ENCODE peak calls at places on chromosome 9, in six cellular contexts. D is transverse colon, H is H9, A is uterus, K is heart left ventricle, P is brain microvascular endothelial cell. F is an unnamed sample.

GRCh38 chr9:123420560-123421210 is 64.7 kb downstream of the CRB2 start:
- DNase-seq in D (no peak), H (no peak), A (no peak), K (no peak), P (no peak), F (no peak)

GRCh38 chr9:111064160-111064733 is 26.0 kb upstream of the LPAR1 start:
- DNase-seq in D (no peak), H (no peak), A (no peak), K (no peak), P (no peak), F (no peak)

GRCh38 chr9:131707677-131708612 is 31.9 kb downstream of the RAPGEF1 start:
- DNase-seq in D (peak), H (no peak), A (no peak), K (peak), P (peak), F (peak)

GRCh38 chr9:76828462-76828861 is 64.2 kb downstream of the PCA3 start:
- DNase-seq in D (no peak), H (no peak), A (peak), K (no peak), P (no peak), F (no peak)

GRCh38 chr9:68705636-68706578 is 867 bp downstream of the PIP5K1B start:
- DNase-seq in D (peak), H (peak), A (no peak), K (peak), P (no peak), F (no peak)

GRCh38 chr9:130862747-130863146 is 27.7 kb downstream of the ABL1 start:
- DNase-seq in D (no peak), H (no peak), A (no peak), K (no peak), P (no peak), F (no peak)

GRCh38 chr9:89865357-89865756 is 260.5 kb downstream of the GADD45G start:
- DNase-seq in D (no peak), H (no peak), A (no peak), K (no peak), P (no peak), F (no peak)

GRCh38 chr9:16131269-16131668 is 578.4 kb downstream of the CCDC171 start:
- DNase-seq in D (no peak), H (peak), A (no peak), K (no peak), P (peak), F (no peak)

GRCh38 chr9:13555989-13556500 is 276.6 kb upstream of the MPDZ start:
- DNase-seq in D (no peak), H (no peak), A (no peak), K (no peak), P (no peak), F (no peak)

GRCh38 chr9:99867968-99868367 is 38.5 kb upstream of the STX17 start:
- DNase-seq in D (no peak), H (no peak), A (no peak), K (no peak), P (no peak), F (no peak)

GRCh38 chr9:36154213-36154952 is 14.8 kb upstream of the CCIN start:
- DNase-seq in D (no peak), H (no peak), A (peak), K (peak), P (peak), F (no peak)

GRCh38 chr9:13209498-13209897 is 70.0 kb downstream of the MPDZ start:
- DNase-seq in D (no peak), H (no peak), A (no peak), K (no peak), P (no peak), F (no peak)

GRCh38 chr9:114898741-114899140 is 31.6 kb downstream of the TNFSF8 start:
- DNase-seq in D (peak), H (no peak), A (no peak), K (peak), P (no peak), F (no peak)

GRCh38 chr9:5040730-5041389 is 55.8 kb downstream of the JAK2 start:
- DNase-seq in D (no peak), H (no peak), A (no peak), K (no peak), P (no peak), F (no peak)

GRCh38 chr9:110797611-110798010 is 129.0 kb downstream of the MUSK start:
- DNase-seq in D (no peak), H (no peak), A (no peak), K (no peak), P (peak), F (peak)

GRCh38 chr9:98253563-98253962 is 1.9 kb downstream of the TBC1D2 start:
- DNase-seq in D (no peak), H (no peak), A (no peak), K (no peak), P (no peak), F (peak)

GRCh38 chr9:113593682-113594281 is 130.3 kb downstream of the RGS3 start:
- DNase-seq in D (peak), H (peak), A (peak), K (peak), P (peak), F (peak)

GRCh38 chr9:88433583-88434240 is 45.5 kb downstream of the SPIN1 start:
- DNase-seq in D (no peak), H (no peak), A (no peak), K (no peak), P (peak), F (peak)

GRCh38 chr9:112271466-112272098 is 61.8 kb downstream of the PTBP3 start:
- DNase-seq in D (no peak), H (no peak), A (no peak), K (no peak), P (peak), F (peak)

GRCh38 chr9:20557890-20558608 is 64.2 kb downstream of the MLLT3 start:
- DNase-seq in D (peak), H (no peak), A (no peak), K (no peak), P (no peak), F (no peak)

GRCh38 chr9:26296910-26297309 is 595.7 kb downstream of the CAAP1 start:
- DNase-seq in D (no peak), H (no peak), A (no peak), K (no peak), P (peak), F (no peak)

GRCh38 chr9:97747201-97747965 is 50.2 kb upstream of the XPA start:
- DNase-seq in D (no peak), H (no peak), A (no peak), K (no peak), P (no peak), F (no peak)

GRCh38 chr9:132041825-132042224 is 37.8 kb downstream of the MED27 start:
- DNase-seq in D (no peak), H (no peak), A (no peak), K (no peak), P (no peak), F (no peak)

GRCh38 chr9:101131326-101131725 is 102.8 kb downstream of the PLPPR1 start:
- DNase-seq in D (no peak), H (no peak), A (no peak), K (no peak), P (no peak), F (no peak)

GRCh38 chr9:35907732-35908483 is 1.4 kb upstream of the SPAAR start:
- DNase-seq in D (peak), H (peak), A (peak), K (peak), P (peak), F (peak)

GRCh38 chr9:108766786-108767185 is 89.0 kb downstream of the ACTL7B start:
- DNase-seq in D (no peak), H (peak), A (no peak), K (no peak), P (no peak), F (no peak)

GRCh38 chr9:75213765-75214164 is 125.5 kb downstream of the OSTF1 start:
- DNase-seq in D (no peak), H (no peak), A (no peak), K (no peak), P (no peak), F (no peak)

GRCh38 chr9:75414367-75415160 is 326.2 kb downstream of the OSTF1 start:
- DNase-seq in D (no peak), H (no peak), A (no peak), K (no peak), P (no peak), F (no peak)

GRCh38 chr9:108469654-108470053 is 386.1 kb downstream of the ACTL7B start:
- DNase-seq in D (no peak), H (no peak), A (no peak), K (no peak), P (peak), F (peak)

GRCh38 chr9:127754099-127754760 is 19.1 kb upstream of the TOR2A start:
- DNase-seq in D (no peak), H (peak), A (no peak), K (no peak), P (no peak), F (peak)

GRCh38 chr9:104969116-104969515 is 41.2 kb upstream of the ABCA1 start:
- DNase-seq in D (no peak), H (peak), A (no peak), K (no peak), P (no peak), F (no peak)

GRCh38 chr9:38263534-38263933 is 129.0 kb upstream of the ALDH1B1 start:
- DNase-seq in D (no peak), H (no peak), A (no peak), K (no peak), P (peak), F (no peak)

GRCh38 chr9:123812984-123813383 is 116.9 kb downstream of the DENND1A start:
- DNase-seq in D (no peak), H (no peak), A (no peak), K (no peak), P (no peak), F (no peak)

GRCh38 chr9:135639196-135639595 is at the start of gene GLT6D1:
- DNase-seq in D (no peak), H (no peak), A (no peak), K (no peak), P (no peak), F (no peak)

GRCh38 chr9:133786936-133787748 is 49.0 kb upstream of the SARDH start:
- DNase-seq in D (no peak), H (no peak), A (no peak), K (no peak), P (no peak), F (no peak)
- H3K27ac ChIP-seq in D (no peak), H (no peak), A (no peak), K (no peak), P (no peak), F (peak)

GRCh38 chr9:79131876-79132377 is 439.8 kb upstream of the TLE4 start:
- DNase-seq in D (no peak), H (peak), A (no peak), K (no peak), P (no peak), F (no peak)
- H3K27ac ChIP-seq in D (no peak), H (no peak), A (no peak), K (no peak), P (no peak), F (no peak)

GRCh38 chr9:133507246-133507965 is 17.4 kb downstream of the MYMK start:
- DNase-seq in D (no peak), H (no peak), A (no peak), K (no peak), P (no peak), F (no peak)

GRCh38 chr9:133505901-133506652 is 18.7 kb downstream of the MYMK start:
- DNase-seq in D (no peak), H (no peak), A (peak), K (peak), P (no peak), F (no peak)

GRCh38 chr9:133506653-133507038 is 18.1 kb downstream of the MYMK start:
- DNase-seq in D (no peak), H (no peak), A (peak), K (peak), P (peak), F (peak)

GRCh38 chr9:133508046-133508445 is 16.7 kb downstream of the MYMK start:
- DNase-seq in D (no peak), H (no peak), A (no peak), K (no peak), P (no peak), F (no peak)

DNA sequence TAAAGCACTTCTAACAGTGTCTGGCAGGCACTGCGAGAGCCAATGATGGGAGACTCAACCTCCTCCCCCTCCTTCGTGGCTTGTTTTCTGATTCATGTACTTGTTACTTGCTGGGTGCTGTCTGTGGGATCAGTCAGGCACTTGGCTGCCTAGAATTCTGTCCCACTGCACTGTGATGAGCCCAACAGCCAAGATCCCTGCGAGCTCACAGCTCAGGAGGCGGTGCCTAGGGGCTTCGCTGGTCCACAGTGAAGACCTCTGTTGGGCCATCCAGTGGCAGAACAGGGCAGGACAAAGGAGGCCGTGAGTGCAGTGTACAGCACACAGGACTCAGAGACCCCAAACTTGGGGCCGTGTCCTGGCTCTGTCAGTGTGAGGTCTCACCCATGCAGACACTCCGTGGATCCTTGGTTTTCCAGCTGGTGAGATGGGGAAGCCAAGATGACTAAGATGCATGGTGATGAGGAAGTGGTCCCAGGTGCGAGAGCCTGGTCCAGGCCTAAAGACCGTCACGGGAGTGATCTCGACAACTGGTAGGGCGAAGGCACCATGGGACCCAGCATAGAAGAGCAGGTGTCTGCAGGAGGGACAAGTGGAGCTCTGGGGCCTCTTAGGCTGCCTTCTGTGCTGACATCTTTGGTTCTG is 19.5 kb downstream of the MYMK start:
- DNase-seq in D (no peak), H (no peak), A (no peak), K (no peak), P (peak), F (no peak)
- H3K27ac ChIP-seq in D (peak), H (no peak), A (no peak), K (peak), P (no peak), F (no peak)

DNA sequence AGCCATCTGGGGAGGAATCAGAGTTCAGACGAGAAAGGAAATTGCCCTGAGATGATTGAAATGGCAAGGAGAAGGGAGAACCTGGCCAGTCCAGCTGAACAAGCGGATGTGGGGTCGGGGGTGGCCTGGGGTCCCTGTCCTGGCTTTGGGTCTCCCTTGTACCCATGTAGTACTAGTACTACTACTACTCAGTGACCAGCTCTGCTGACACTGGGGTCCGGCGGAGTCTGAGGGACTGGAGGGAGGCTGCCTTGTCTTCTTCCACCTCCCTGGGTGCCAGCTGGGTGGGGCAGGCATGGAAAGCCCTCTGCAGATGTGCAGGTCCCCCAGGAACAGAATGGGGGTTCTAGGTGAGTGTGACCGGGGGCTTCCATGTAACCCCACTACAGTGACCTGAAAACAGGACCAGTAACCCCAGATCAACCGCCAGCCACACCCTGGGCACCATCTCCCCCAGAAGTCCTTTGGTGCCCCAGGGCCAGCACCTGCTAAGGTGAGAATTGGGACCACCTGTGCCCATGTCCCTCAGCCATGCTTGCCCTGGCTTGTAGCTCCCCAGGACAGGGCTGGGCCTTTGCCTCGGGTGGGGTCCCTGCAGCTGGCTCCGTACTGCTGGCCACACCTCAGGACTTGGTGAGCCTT is 89.1 kb upstream of the COL5A1 start:
- DNase-seq in D (no peak), H (no peak), A (no peak), K (no peak), P (no peak), F (no peak)
- H3K27ac ChIP-seq in D (no peak), H (no peak), A (peak), K (no peak), P (peak), F (peak)

DNA sequence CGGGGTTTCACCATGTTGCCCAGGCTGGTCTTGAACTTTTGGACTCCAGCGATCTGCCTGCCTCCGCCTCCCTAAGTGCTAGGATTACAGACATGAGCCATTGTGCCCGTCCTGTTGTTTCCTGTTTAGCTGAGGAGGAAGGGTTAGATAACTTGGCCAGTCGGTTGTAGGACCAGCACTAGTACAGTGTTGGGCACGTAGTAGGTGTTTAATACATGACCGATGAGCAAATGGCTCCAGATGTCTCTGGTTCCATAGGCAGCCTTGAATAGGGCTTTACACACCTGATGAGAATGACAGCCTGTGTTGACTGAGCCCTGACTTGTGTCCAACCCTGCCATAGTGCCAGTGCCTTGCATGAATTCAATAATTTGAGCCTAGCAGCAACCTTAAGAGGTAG is 1.8 kb downstream of the EHMT1 start:
- DNase-seq in D (no peak), H (no peak), A (no peak), K (no peak), P (no peak), F (no peak)
- H3K27ac ChIP-seq in D (no peak), H (no peak), A (no peak), K (no peak), P (no peak), F (peak)

DNA sequence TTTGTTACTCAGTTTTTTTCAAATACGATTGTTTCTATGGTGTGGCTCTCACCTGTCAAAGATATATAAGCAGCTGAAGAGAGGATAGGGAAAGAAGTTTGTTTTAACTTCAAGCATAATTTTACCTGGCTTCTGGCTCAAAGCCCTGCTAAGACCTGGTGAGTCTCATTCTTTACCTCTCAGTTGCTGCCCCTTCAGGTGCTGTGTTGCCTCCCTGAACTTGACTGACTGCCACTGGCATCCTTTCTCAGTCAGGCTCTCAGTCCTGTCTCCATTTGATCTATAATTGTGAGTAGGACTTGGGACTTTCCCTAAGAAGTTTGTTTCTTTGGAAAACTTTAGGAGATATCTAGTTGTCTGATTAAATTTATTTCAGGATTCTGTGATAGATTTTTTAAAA is 249.6 kb downstream of the IZUMO3 start:
- DNase-seq in D (no peak), H (no peak), A (no peak), K (no peak), P (no peak), F (no peak)
- H3K27ac ChIP-seq in D (no peak), H (no peak), A (no peak), K (no peak), P (no peak), F (no peak)

F was measured in RWPE1.